ENCODE peak calls at places on chromosomes 3 and 15, in ten cellular contexts. S is cardiac muscle cell; C is pancreas; Y is transverse colon; W is CD8-positive, alpha-beta T cell; A is adrenal gland; B is ascending aorta; V is endothelial cell; X is ovary; I is GM13977. D is an unnamed sample.
A peak's percentile ranks its signal among the peaks of the same experiment; 100 is the strongest.

GRCh38 chr3:134253475-134254231 is 3.0 kb upstream of the RYK start:
- DNase-seq in X (no peak), C (no peak), V (no peak), A (no peak), S (no peak), W (no peak), B (no peak), I (no peak), Y (no peak), D (no peak)

GRCh38 chr15:40746916-40747418 is 8.1 kb downstream of the RMDN3 start:
- DNase-seq in Y (no peak), W (no peak), V (no peak), A (no peak), C (no peak), X (no peak), S (no peak), I (no peak), B (no peak), D (no peak)

GRCh38 chr3:168582503-168582902 is 486.8 kb upstream of the GOLIM4 start:
- DNase-seq in I (no peak), V (no peak), S (no peak), A (no peak), W (no peak), C (no peak), X (no peak), B (no peak), Y (no peak), D (no peak)

GRCh38 chr3:70753572-70753971 is 441.1 kb upstream of the MDFIC2 start:
- DNase-seq in X (no peak), S (peak; percentile 24), V (no peak), A (no peak), W (no peak), C (no peak), B (no peak), I (no peak), Y (no peak), D (no peak)

GRCh38 chr15:49121901-49122300 is 33.5 kb downstream of the COPS2 start:
- DNase-seq in X (no peak), I (no peak), B (no peak), C (no peak), V (no peak), S (peak; percentile 50), A (no peak), Y (no peak), W (no peak), D (no peak)

GRCh38 chr3:5002174-5002870 is 23.1 kb downstream of the BHLHE40 start:
- DNase-seq in C (no peak), S (no peak), I (no peak), A (no peak), V (no peak), Y (no peak), B (no peak), X (no peak), W (peak; percentile 82), D (no peak)

GRCh38 chr15:31499953-31500808 is 173.5 kb downstream of the KLF13 start:
- DNase-seq in A (no peak), I (no peak), S (no peak), X (no peak), W (no peak), B (no peak), C (no peak), V (no peak), Y (no peak), D (no peak)

GRCh38 chr15:75637245-75638009 is 2.6 kb downstream of the IMP3 start:
- DNase-seq in Y (no peak), I (no peak), B (no peak), W (no peak), S (no peak), C (no peak), V (no peak), X (no peak), A (no peak), D (no peak)

GRCh38 chr3:48084170-48084569 is 68.0 kb upstream of the MAP4 start:
- DNase-seq in B (no peak), C (no peak), S (no peak), W (no peak), Y (no peak), I (no peak), V (no peak), A (no peak), X (no peak), D (no peak)

GRCh38 chr3:88640581-88640980 is 466.8 kb upstream of the EPHA3 start:
- DNase-seq in X (no peak), W (no peak), V (no peak), I (no peak), Y (no peak), B (no peak), C (no peak), A (no peak), S (no peak), D (no peak)

DNA sequence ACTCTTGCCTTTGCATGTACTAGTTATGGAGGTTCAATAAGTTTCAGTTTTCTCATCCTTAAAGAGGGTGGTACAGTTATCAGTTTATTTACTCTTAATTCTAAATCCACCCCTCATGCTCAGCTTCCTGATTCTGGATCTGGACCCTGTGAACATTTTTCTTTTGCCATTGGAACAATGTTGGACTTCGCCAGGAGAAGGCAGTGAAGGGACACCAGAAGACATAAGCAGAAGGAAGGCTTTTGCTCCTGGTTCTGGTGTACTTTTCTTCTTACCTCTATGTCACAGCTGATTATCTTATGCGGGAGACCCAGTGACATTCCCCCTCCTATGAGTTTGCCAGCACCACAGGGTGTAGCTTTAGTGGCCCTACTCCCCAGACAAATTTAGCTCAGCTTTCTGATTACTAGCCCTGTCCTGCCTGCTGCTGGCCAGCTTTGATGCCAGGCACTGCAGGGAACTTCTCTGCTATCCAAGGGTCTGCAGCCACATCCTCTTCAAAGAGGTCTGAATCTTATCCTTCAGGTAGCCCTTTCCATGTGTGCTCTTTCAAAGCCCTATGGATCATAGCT is 466.3 kb upstream of the EPHA3 start:
- DNase-seq in X (no peak), Y (no peak), A (no peak), V (no peak), B (no peak), I (no peak), W (no peak), C (no peak), S (peak; percentile 18), D (no peak)
- TF ChIP-seq CTCF in X (no peak), Y (no peak), A (no peak), V (no peak), B (no peak), I (no peak), W (no peak), C (no peak), S (no peak), D (no peak)

GRCh38 chr3:107421881-107422280 is 44.6 kb downstream of the CCDC54 start:
- DNase-seq in C (no peak), Y (no peak), S (no peak), X (no peak), A (no peak), W (no peak), I (no peak), V (no peak), B (no peak), D (no peak)
- TF ChIP-seq CTCF in C (no peak), Y (no peak), S (no peak), X (no peak), A (no peak), W (no peak), I (no peak), V (no peak), B (no peak), D (no peak)

GRCh38 chr15:69343133-69343532 is 44.4 kb downstream of the PAQR5 start:
- DNase-seq in W (no peak), I (no peak), C (no peak), Y (no peak), S (no peak), A (no peak), V (no peak), X (no peak), B (no peak), D (no peak)

GRCh38 chr15:69341356-69341755 is 42.6 kb downstream of the PAQR5 start:
- DNase-seq in V (no peak), S (no peak), W (no peak), A (no peak), C (no peak), X (no peak), Y (no peak), B (no peak), I (no peak), D (no peak)

GRCh38 chr15:69342460-69343076 is 43.9 kb downstream of the PAQR5 start:
- DNase-seq in B (no peak), A (no peak), W (no peak), V (no peak), C (no peak), Y (no peak), I (no peak), X (no peak), S (peak; percentile 30), D (no peak)

GRCh38 chr15:69346112-69346511 is 47.4 kb downstream of the PAQR5 start:
- DNase-seq in I (no peak), W (no peak), C (no peak), X (no peak), Y (no peak), S (no peak), B (no peak), A (no peak), V (no peak), D (no peak)

GRCh38 chr15:69344238-69344637 is 45.5 kb downstream of the PAQR5 start:
- DNase-seq in Y (no peak), V (no peak), S (no peak), A (no peak), X (no peak), I (no peak), B (no peak), C (no peak), W (no peak), D (no peak)
- TF ChIP-seq CTCF in Y (no peak), V (no peak), S (no peak), A (no peak), X (no peak), I (no peak), B (no peak), C (no peak), W (no peak), D (no peak)

GRCh38 chr3:117616213-117616612 is 906.6 kb downstream of the TUSC7 start:
- DNase-seq in B (no peak), V (no peak), Y (no peak), C (no peak), I (no peak), A (no peak), S (no peak), X (no peak), W (no peak), D (no peak)
- TF ChIP-seq CTCF in B (no peak), V (no peak), Y (no peak), C (no peak), I (no peak), A (no peak), S (peak; percentile 3), X (no peak), W (no peak), D (no peak)

GRCh38 chr3:131502530-131503327 is at the start of gene MRPL3:
- DNase-seq in Y (peak; percentile 89), I (peak; percentile 80), V (peak; percentile 63), C (peak; percentile 81), X (peak; percentile 76), A (peak; percentile 87), B (peak; percentile 90), W (peak; percentile 84), S (peak; percentile 94), D (peak; percentile 72)
- TF ChIP-seq CTCF in Y (no peak), I (no peak), V (no peak), C (no peak), X (no peak), A (no peak), B (no peak), W (no peak), S (no peak), D (no peak)